ENCODE peak calls at places on chromosomes 7 and 10, in five cellular contexts. Q is anterior cingulate cortex, H is tibial artery, P is activated gamma-delta T cell treated with Interleukin-2 at 50 U/mL for 16 hours, E is left ventricle myocardium inferior. F is an unnamed sample.

GRCh38 chr7:805261-805660 is 27.0 kb upstream of the SUN1 start:
- DNase-seq in Q (no peak), H (no peak), P (no peak), E (no peak), F (peak)

GRCh38 chr10:44196008-44196320 is 188.9 kb downstream of the CXCL12 start:
- DNase-seq in Q (no peak), H (no peak), P (no peak), E (no peak), F (no peak)

GRCh38 chr7:106542550-106543220 is 118.3 kb downstream of the CCDC71L start:
- DNase-seq in Q (no peak), H (peak), P (peak), E (no peak), F (peak)

GRCh38 chr7:144814326-144814725 is 21.5 kb downstream of the TPK1 start:
- DNase-seq in Q (no peak), H (no peak), P (no peak), E (no peak), F (no peak)

GRCh38 chr7:25617219-25617618 is 388.9 kb upstream of the NPVF start:
- DNase-seq in Q (no peak), H (no peak), P (no peak), E (no peak), F (no peak)

GRCh38 chr7:5591547-5591899 is 167.9 kb upstream of the TNRC18 start:
- DNase-seq in Q (no peak), H (no peak), P (no peak), E (no peak), F (no peak)

GRCh38 chr7:117072620-117073118 is 119.4 kb downstream of the ST7 start:
- DNase-seq in Q (peak), H (peak), P (no peak), E (peak), F (peak)

GRCh38 chr7:39342763-39343162 is 223.4 kb upstream of the YAE1 start:
- DNase-seq in Q (no peak), H (no peak), P (no peak), E (no peak), F (no peak)

GRCh38 chr7:46544396-46545008 is 623.4 kb upstream of the IGFBP3 start:
- DNase-seq in Q (no peak), H (no peak), P (no peak), E (no peak), F (no peak)

GRCh38 chr7:76129366-76129765 is 72.3 kb upstream of the SRRM3 start:
- DNase-seq in Q (no peak), H (no peak), P (no peak), E (no peak), F (no peak)

GRCh38 chr10:91197044-91197651 is 23.3 kb upstream of the PCGF5 start:
- DNase-seq in Q (no peak), H (peak), P (no peak), E (peak), F (no peak)

GRCh38 chr7:18086165-18087030 is 58.8 kb upstream of the PRPS1L1 start:
- DNase-seq in Q (peak), H (peak), P (no peak), E (peak), F (peak)

GRCh38 chr10:3838723-3839437 is 53.9 kb upstream of the KLF6 start:
- DNase-seq in Q (no peak), H (no peak), P (no peak), E (no peak), F (no peak)

GRCh38 chr7:19442016-19442785 is 266.6 kb downstream of the POLR1F start:
- DNase-seq in Q (no peak), H (no peak), P (no peak), E (no peak), F (no peak)

GRCh38 chr10:86782691-86783418 is 26.4 kb downstream of the BMPR1A start:
- DNase-seq in Q (no peak), H (no peak), P (no peak), E (no peak), F (no peak)

GRCh38 chr7:95871078-95871848 is 98.9 kb downstream of the DYNC1I1 start:
- DNase-seq in Q (no peak), H (peak), P (no peak), E (no peak), F (no peak)

GRCh38 chr10:33368086-33368485 is 33.6 kb upstream of the NRP1 start:
- DNase-seq in Q (no peak), H (no peak), P (no peak), E (no peak), F (no peak)

GRCh38 chr10:7948601-7949000 is 105.9 kb upstream of the GATA3 start:
- DNase-seq in Q (no peak), H (no peak), P (no peak), E (no peak), F (no peak)

GRCh38 chr10:81874878-81875679 is at the start of gene NRG3:
- DNase-seq in Q (peak), H (no peak), P (no peak), E (no peak), F (no peak)

GRCh38 chr7:100957832-100958421 is 8.6 kb downstream of the MUC3A start:
- DNase-seq in Q (no peak), H (no peak), P (no peak), E (no peak), F (no peak)

GRCh38 chr10:4058514-4059029 is 273.6 kb upstream of the KLF6 start:
- DNase-seq in Q (no peak), H (no peak), P (no peak), E (no peak), F (no peak)

GRCh38 chr10:51348622-51349021 is 274.3 kb downstream of the PRKG1 start:
- DNase-seq in Q (no peak), H (no peak), P (no peak), E (no peak), F (no peak)

GRCh38 chr10:33772370-33773331 is 438.2 kb upstream of the NRP1 start:
- DNase-seq in Q (peak), H (peak), P (no peak), E (no peak), F (peak)

GRCh38 chr7:40899151-40899550 is 764.3 kb downstream of the SUGCT start:
- DNase-seq in Q (no peak), H (no peak), P (no peak), E (no peak), F (no peak)

GRCh38 chr10:131982185-131982756 is 548 bp upstream of the BNIP3 start:
- DNase-seq in Q (no peak), H (no peak), P (no peak), E (no peak), F (no peak)

GRCh38 chr7:121279060-121279620 is 49.7 kb upstream of the WNT16 start:
- DNase-seq in Q (no peak), H (no peak), P (no peak), E (no peak), F (no peak)

GRCh38 chr7:130022115-130022514 is 29.1 kb downstream of the ZC3HC1 start:
- DNase-seq in Q (no peak), H (no peak), P (no peak), E (peak), F (peak)

GRCh38 chr10:118818621-118819221 is 64.0 kb upstream of the CACUL1 start:
- DNase-seq in Q (peak), H (no peak), P (no peak), E (peak), F (no peak)

GRCh38 chr7:100406767-100407166 is 21.7 kb downstream of the ZCWPW1 start:
- DNase-seq in Q (no peak), H (no peak), P (no peak), E (no peak), F (no peak)

GRCh38 chr10:17428616-17429097 is 25.7 kb downstream of the ST8SIA6 start:
- DNase-seq in Q (no peak), H (no peak), P (peak), E (no peak), F (no peak)

GRCh38 chr10:79104264-79104954 is 35.6 kb downstream of the ZMIZ1 start:
- DNase-seq in Q (no peak), H (peak), P (no peak), E (peak), F (peak)

GRCh38 chr7:81127991-81128390 is 209.1 kb upstream of the SEMA3C start:
- DNase-seq in Q (no peak), H (no peak), P (no peak), E (no peak), F (no peak)